ENCODE peak calls at places on chromosome 16, in seven cellular contexts. V is mucosa of descending colon, R is T-cell, J is fibroblast of pulmonary artery, D is Calu3, F is bronchial epithelial cell, N is T47D. Y is an unnamed sample.

GRCh38 chr16:15897834-15898254 is 9.4 kb upstream of the CEP20 start:
- DNase-seq in V (no peak), R (no peak), N (no peak), J (no peak), D (no peak), F (peak; percentile 77), Y (no peak)

GRCh38 chr16:10929853-10930754 is 12.2 kb downstream of the DEXI start:
- DNase-seq in N (no peak), F (no peak), J (no peak), V (no peak), R (no peak), D (no peak), Y (no peak)

GRCh38 chr16:580141-580945 is 9.5 kb upstream of the RAB40C start:
- DNase-seq in F (no peak), R (no peak), N (no peak), V (no peak), D (no peak), J (no peak), Y (peak; percentile 9)

GRCh38 chr16:88784074-88784855 is 755 bp downstream of the PIEZO1 start:
- DNase-seq in N (no peak), V (peak; percentile 75), D (peak; percentile 84), J (peak; percentile 83), F (peak; percentile 39), R (peak; percentile 46), Y (peak; percentile 74)

GRCh38 chr16:90019543-90020259 is 445 bp upstream of the DBNDD1 start:
- DNase-seq in D (peak; percentile 85), N (no peak), V (peak; percentile 50), R (peak; percentile 53), F (peak; percentile 56), J (peak; percentile 26), Y (peak; percentile 83)

GRCh38 chr16:75053791-75054555 is 55.1 kb downstream of the ZNRF1 start:
- DNase-seq in V (peak; percentile 98), F (no peak), R (no peak), J (no peak), N (no peak), D (peak; percentile 55), Y (no peak)

GRCh38 chr16:27495191-27495590 is 54.5 kb downstream of the GTF3C1 start:
- DNase-seq in R (no peak), F (no peak), D (no peak), V (peak; percentile 7), N (no peak), J (peak; percentile 73), Y (no peak)

GRCh38 chr16:69346683-69347082 is 4.9 kb downstream of the TMED6 start:
- DNase-seq in N (no peak), D (no peak), V (no peak), F (no peak), J (no peak), R (no peak), Y (no peak)

GRCh38 chr16:86527366-86527765 is 17.0 kb downstream of the FOXF1 start:
- DNase-seq in R (no peak), D (no peak), N (no peak), J (no peak), F (no peak), V (no peak), Y (no peak)

GRCh38 chr16:19704321-19705130 is 13.5 kb downstream of the KNOP1 start:
- DNase-seq in J (peak; percentile 67), R (no peak), F (peak; percentile 42), N (no peak), V (no peak), D (no peak), Y (no peak)

GRCh38 chr16:79838860-79839259 is 238.3 kb upstream of the MAF start:
- DNase-seq in R (no peak), F (no peak), N (no peak), J (no peak), V (no peak), D (no peak), Y (no peak)

GRCh38 chr16:11020792-11021440 is 76.6 kb downstream of the CLEC16A start:
- DNase-seq in V (no peak), R (no peak), N (no peak), D (no peak), J (no peak), F (no peak), Y (no peak)

GRCh38 chr16:50102046-50102756 is 36.4 kb downstream of the HEATR3 start:
- DNase-seq in F (peak; percentile 73), J (peak; percentile 21), V (no peak), D (no peak), R (no peak), N (no peak), Y (no peak)

GRCh38 chr16:73040136-73040535 is 7.8 kb downstream of the ZFHX3 start:
- DNase-seq in V (no peak), D (no peak), R (no peak), F (no peak), N (no peak), J (no peak), Y (no peak)

GRCh38 chr16:55248494-55248893 is 75.5 kb upstream of the IRX6 start:
- DNase-seq in D (no peak), R (no peak), F (no peak), N (no peak), J (no peak), V (peak; percentile 69), Y (no peak)

GRCh38 chr16:89700649-89701424 is 668 bp downstream of the SPATA2L start:
- DNase-seq in R (peak; percentile 51), F (peak; percentile 53), J (peak; percentile 32), N (peak; percentile 66), D (peak; percentile 77), V (peak; percentile 73), Y (peak; percentile 77)

GRCh38 chr16:85428899-85429775 is 184.0 kb upstream of the GSE1 start:
- DNase-seq in V (no peak), F (no peak), R (no peak), N (no peak), D (no peak), J (no peak), Y (no peak)

GRCh38 chr16:8572919-8573724 is 17.2 kb downstream of the TMEM114 start:
- DNase-seq in D (peak; percentile 53), J (peak; percentile 65), V (no peak), F (peak; percentile 43), N (peak; percentile 45), R (no peak), Y (no peak)

GRCh38 chr16:82878466-82878865 is 251.7 kb downstream of the CDH13 start:
- DNase-seq in J (no peak), D (no peak), R (no peak), F (no peak), N (no peak), V (no peak), Y (no peak)

GRCh38 chr16:88662843-88663606 is at the start of gene MVD:
- DNase-seq in N (peak; percentile 100), F (peak; percentile 92), V (peak; percentile 96), J (peak; percentile 98), R (peak; percentile 93), D (peak; percentile 99), Y (peak; percentile 99)

GRCh38 chr16:117381-118365 is 20.8 kb downstream of the NPRL3 start:
- DNase-seq in J (peak; percentile 49), F (peak; percentile 23), D (peak; percentile 92), N (peak; percentile 55), R (peak; percentile 62), V (peak; percentile 86), Y (peak; percentile 59)

GRCh38 chr16:48556913-48557351 is 53.0 kb downstream of the N4BP1 start:
- DNase-seq in R (no peak), J (peak; percentile 62), V (no peak), F (peak; percentile 79), D (no peak), N (no peak), Y (no peak)

GRCh38 chr16:51888021-51888420 is 658.9 kb downstream of the TOX3 start:
- DNase-seq in F (peak; percentile 94), R (no peak), N (no peak), D (no peak), V (no peak), J (no peak), Y (no peak)

GRCh38 chr16:73058616-73059409 is 10.9 kb upstream of the ZFHX3 start:
- DNase-seq in R (no peak), J (peak; percentile 66), D (no peak), N (no peak), V (peak; percentile 74), F (peak; percentile 47), Y (peak; percentile 65)

GRCh38 chr16:53848950-53849349 is 145.0 kb downstream of the FTO start:
- DNase-seq in N (no peak), V (no peak), J (no peak), D (no peak), R (no peak), F (no peak), Y (no peak)

GRCh38 chr16:12548270-12548983 is 255.3 kb downstream of the CPPED1 start:
- DNase-seq in V (no peak), N (no peak), R (no peak), D (no peak), J (no peak), F (no peak), Y (no peak)

GRCh38 chr16:11604783-11605563 is 18.3 kb upstream of the LITAF start:
- DNase-seq in V (peak; percentile 70), F (no peak), J (peak; percentile 97), N (no peak), R (no peak), D (no peak), Y (no peak)

GRCh38 chr16:27174007-27174406 is 29.3 kb upstream of the KDM8 start:
- DNase-seq in F (no peak), D (no peak), R (peak; percentile 61), V (peak; percentile 24), J (no peak), N (no peak), Y (no peak)